ENCODE peak calls at places on chromosomes 16 and 17, in five cellular contexts. F is tibial artery; Z is EL; M is activated CD8-positive, alpha-beta memory T cell treated with anti-CD3 and anti-CD28 coated beads for 1 hour; K is activated CD4-positive, alpha-beta memory T cell treated with anti-CD3 and anti-CD28 coated beads, Interleukin-2, amount 10 ng/mL, durations not matched to agents 7 days and 5 days. T is an unnamed sample.

GRCh38 chr17:57662021-57662420 is 83.1 kb downstream of the CCDC182 start:
- DNase-seq in F (no peak), Z (no peak), M (no peak), K (no peak), T (no peak)

GRCh38 chr17:62865586-62865985 is 57.5 kb upstream of the MARCHF10 start:
- DNase-seq in F (no peak), Z (no peak), M (no peak), K (no peak), T (no peak)

GRCh38 chr16:57345666-57346204 is 12.8 kb upstream of the CCL22 start:
- DNase-seq in F (no peak), Z (no peak), M (no peak), K (no peak), T (no peak)

GRCh38 chr17:1005361-1005946 is 8.5 kb downstream of the TIMM22 start:
- DNase-seq in F (peak), Z (no peak), M (no peak), K (no peak), T (peak)

GRCh38 chr16:12907670-12908233 is 6.4 kb downstream of the SHISA9 start:
- DNase-seq in F (no peak), Z (peak), M (no peak), K (no peak), T (peak)

GRCh38 chr16:58366247-58367031 is 25.8 kb upstream of the GINS3 start:
- DNase-seq in F (no peak), Z (peak), M (no peak), K (no peak), T (no peak)

GRCh38 chr16:51540259-51540658 is 389.2 kb upstream of the SALL1 start:
- DNase-seq in F (no peak), Z (peak), M (no peak), K (no peak), T (no peak)

GRCh38 chr16:85350973-85351372 is 238.7 kb upstream of the CIBAR2 start:
- DNase-seq in F (peak), Z (peak), M (no peak), K (no peak), T (no peak)

GRCh38 chr17:33403194-33403593 is 110.1 kb upstream of the ASIC2 start:
- DNase-seq in F (no peak), Z (no peak), M (no peak), K (no peak), T (no peak)

GRCh38 chr17:74332017-74332650 is 6.1 kb downstream of the KIF19 start:
- DNase-seq in F (no peak), Z (no peak), M (no peak), K (no peak), T (no peak)

GRCh38 chr16:13013043-13013442 is 111.6 kb downstream of the SHISA9 start:
- DNase-seq in F (no peak), Z (no peak), M (no peak), K (no peak), T (no peak)

GRCh38 chr16:30603945-30604315 is 6.3 kb downstream of the ZNF689 start:
- DNase-seq in F (no peak), Z (no peak), M (no peak), K (no peak), T (no peak)

GRCh38 chr16:56451753-56452689 is 667 bp downstream of the OGFOD1 start:
- DNase-seq in F (peak), Z (peak), M (no peak), K (peak), T (peak)

GRCh38 chr16:83906690-83907089 is 7.8 kb downstream of the MLYCD start:
- DNase-seq in F (no peak), Z (no peak), M (no peak), K (no peak), T (no peak)

GRCh38 chr16:67514382-67514828 is 14.2 kb upstream of the RIPOR1 start:
- DNase-seq in F (peak), Z (peak), M (peak), K (peak), T (peak)

GRCh38 chr17:48261297-48261880 is 153.8 kb downstream of the SNX11 start:
- DNase-seq in F (no peak), Z (peak), M (no peak), K (no peak), T (no peak)

GRCh38 chr16:81632392-81633146 is 146.5 kb upstream of the PLCG2 start:
- DNase-seq in F (no peak), Z (peak), M (peak), K (peak), T (peak)